ENCODE peak calls at places on chromosome 2, in seven cellular contexts. Q, S, W, R, O, I and V are unnamed samples.

GRCh38 chr2:156098506-156098905 is 234.0 kb downstream of the NR4A2 start:
- DNase-seq in Q (no peak), S (no peak), W (no peak), R (no peak), O (no peak), I (no peak), V (no peak)

GRCh38 chr2:68367918-68368656 is 3.0 kb downstream of the PLEK start:
- DNase-seq in Q (no peak), S (no peak), W (no peak), R (no peak), O (no peak), I (no peak), V (no peak)

GRCh38 chr2:11658208-11658607 is 11.8 kb downstream of the NTSR2 start:
- DNase-seq in Q (no peak), S (no peak), W (no peak), R (no peak), O (no peak), I (no peak), V (no peak)

GRCh38 chr2:9327873-9328352 is 95.4 kb downstream of the ITGB1BP1 start:
- DNase-seq in Q (no peak), S (no peak), W (no peak), R (no peak), O (no peak), I (no peak), V (no peak)

GRCh38 chr2:74199871-74200305 is 1.5 kb downstream of the MTHFD2 start:
- DNase-seq in Q (no peak), S (no peak), W (no peak), R (no peak), O (no peak), I (peak; percentile 44), V (no peak)

GRCh38 chr2:28855193-28855592 is 14.9 kb downstream of the TRMT61B start:
- DNase-seq in Q (no peak), S (no peak), W (no peak), R (no peak), O (no peak), I (no peak), V (no peak)

GRCh38 chr2:65291221-65292094 is 63.8 kb downstream of the ACTR2 start:
- DNase-seq in Q (no peak), S (no peak), W (no peak), R (no peak), O (no peak), I (no peak), V (no peak)

GRCh38 chr2:10027931-10028330 is 15.4 kb upstream of the KLF11 start:
- DNase-seq in Q (no peak), S (no peak), W (no peak), R (no peak), O (no peak), I (no peak), V (no peak)

GRCh38 chr2:49265471-49265870 is 111.2 kb upstream of the FSHR start:
- DNase-seq in Q (no peak), S (no peak), W (no peak), R (no peak), O (no peak), I (no peak), V (no peak)

GRCh38 chr2:168852487-168852886 is 37.7 kb downstream of the SPC25 start:
- DNase-seq in Q (no peak), S (no peak), W (no peak), R (no peak), O (no peak), I (no peak), V (no peak)

GRCh38 chr2:9630001-9630749 is 622 bp downstream of the YWHAQ start:
- DNase-seq in Q (peak; percentile 67), S (peak; percentile 84), W (peak; percentile 61), R (peak; percentile 67), O (peak; percentile 79), I (peak; percentile 85), V (peak; percentile 54)

GRCh38 chr2:215571693-215572092 is 135.8 kb upstream of the FN1 start:
- DNase-seq in Q (no peak), S (no peak), W (no peak), R (no peak), O (no peak), I (no peak), V (no peak)

GRCh38 chr2:230779141-230779523 is 66.5 kb downstream of the CAB39 start:
- DNase-seq in Q (no peak), S (no peak), W (no peak), R (no peak), O (no peak), I (no peak), V (no peak)

GRCh38 chr2:217463402-217464075 is 539.3 kb downstream of the TNS1 start:
- DNase-seq in Q (no peak), S (no peak), W (no peak), R (no peak), O (no peak), I (no peak), V (no peak)

GRCh38 chr2:12769492-12770105 is 52.9 kb downstream of the TRIB2 start:
- DNase-seq in Q (no peak), S (peak; percentile 75), W (no peak), R (no peak), O (no peak), I (no peak), V (no peak)

GRCh38 chr2:85736456-85737355 is 17.1 kb upstream of the ATOH8 start:
- DNase-seq in Q (no peak), S (peak; percentile 24), W (no peak), R (no peak), O (no peak), I (no peak), V (no peak)

GRCh38 chr2:213740453-213740852 is 456.2 kb downstream of the SPAG16 start:
- DNase-seq in Q (no peak), S (no peak), W (no peak), R (no peak), O (no peak), I (no peak), V (no peak)

GRCh38 chr2:234444888-234445287 is 52.0 kb downstream of the ARL4C start:
- DNase-seq in Q (peak; percentile 28), S (peak; percentile 79), W (no peak), R (peak; percentile 65), O (no peak), I (peak; percentile 74), V (peak; percentile 36)

GRCh38 chr2:207617011-207617671 is 8.1 kb downstream of the METTL21A start:
- DNase-seq in Q (no peak), S (peak; percentile 73), W (no peak), R (no peak), O (peak; percentile 50), I (no peak), V (no peak)

GRCh38 chr2:121999273-121999672 is 243.8 kb downstream of the TSN start:
- DNase-seq in Q (no peak), S (no peak), W (no peak), R (no peak), O (no peak), I (no peak), V (no peak)

GRCh38 chr2:241673797-241674725 is 12.6 kb downstream of the DTYMK start:
- DNase-seq in Q (no peak), S (no peak), W (no peak), R (no peak), O (no peak), I (no peak), V (no peak)

GRCh38 chr2:55779459-55780421 is 86.1 kb upstream of the PNPT1 start:
- DNase-seq in Q (no peak), S (peak; percentile 77), W (no peak), R (no peak), O (no peak), I (no peak), V (no peak)

GRCh38 chr2:237669628-237670351 is 42.4 kb downstream of the LRRFIP1 start:
- DNase-seq in Q (no peak), S (peak; percentile 91), W (no peak), R (no peak), O (no peak), I (no peak), V (no peak)

GRCh38 chr2:85996591-85996990 is 107.8 kb upstream of the ST3GAL5 start:
- DNase-seq in Q (no peak), S (no peak), W (no peak), R (no peak), O (no peak), I (no peak), V (no peak)